ENCODE peak calls at places on chromosomes 16 and 17, in eight cellular contexts. D is GM19239, L is thoracic aorta, B is activated B cell treated with CpG ODN at 0.5 μM for 24 hours, Q is H54, W is NCI-H69, O is hippocampal formation, C is RWPE1. S is an unnamed sample.

GRCh38 chr17:17722081-17722905 is 41.0 kb downstream of the RAI1 start:
- DNase-seq in D (no peak), L (no peak), B (no peak), Q (no peak), W (peak), O (peak), C (no peak), S (no peak)

GRCh38 chr16:73280366-73280765 is 232.4 kb upstream of the ZFHX3 start:
- DNase-seq in D (no peak), L (no peak), B (no peak), Q (no peak), W (no peak), O (no peak), C (no peak), S (no peak)

GRCh38 chr17:44767493-44767892 is 8.7 kb downstream of the ADAM11 start:
- DNase-seq in D (no peak), L (no peak), B (no peak), Q (no peak), W (peak), O (no peak), C (no peak), S (no peak)

GRCh38 chr17:82658796-82659452 is 10.7 kb upstream of the WDR45B start:
- DNase-seq in D (no peak), L (no peak), B (no peak), Q (no peak), W (no peak), O (no peak), C (no peak), S (no peak)

GRCh38 chr16:57533366-57533617 is 3.1 kb downstream of the CCDC102A start:
- DNase-seq in D (no peak), L (no peak), B (peak), Q (no peak), W (no peak), O (no peak), C (no peak), S (no peak)

GRCh38 chr17:6501359-6501758 is 55.0 kb downstream of the PITPNM3 start:
- DNase-seq in D (no peak), L (no peak), B (no peak), Q (no peak), W (no peak), O (no peak), C (no peak), S (no peak)

GRCh38 chr16:11671676-11672075 is 3.4 kb downstream of the SNN start:
- DNase-seq in D (no peak), L (no peak), B (no peak), Q (no peak), W (no peak), O (no peak), C (no peak), S (no peak)

GRCh38 chr17:61126476-61127240 is 273.0 kb upstream of the TBX2 start:
- DNase-seq in D (no peak), L (no peak), B (no peak), Q (no peak), W (no peak), O (no peak), C (no peak), S (no peak)

GRCh38 chr17:73293031-73293430 is 18.8 kb downstream of the CDC42EP4 start:
- DNase-seq in D (no peak), L (no peak), B (no peak), Q (no peak), W (no peak), O (no peak), C (no peak), S (no peak)

GRCh38 chr17:60135951-60136666 is 13.7 kb upstream of the CA4 start:
- DNase-seq in D (no peak), L (no peak), B (no peak), Q (no peak), W (peak), O (no peak), C (no peak), S (no peak)

GRCh38 chr16:48220891-48221290 is 23.2 kb upstream of the LONP2 start:
- DNase-seq in D (no peak), L (no peak), B (no peak), Q (no peak), W (no peak), O (no peak), C (no peak), S (no peak)

GRCh38 chr17:83053021-83053778 is 26.2 kb upstream of the METRNL start:
- DNase-seq in D (no peak), L (no peak), B (peak), Q (no peak), W (no peak), O (no peak), C (no peak), S (no peak)

GRCh38 chr17:37177234-37177633 is 198.6 kb upstream of the C17orf78 start:
- DNase-seq in D (no peak), L (no peak), B (no peak), Q (no peak), W (peak), O (peak), C (no peak), S (no peak)

GRCh38 chr17:61282377-61282776 is 117.3 kb upstream of the TBX2 start:
- DNase-seq in D (no peak), L (no peak), B (no peak), Q (no peak), W (no peak), O (no peak), C (no peak), S (no peak)

GRCh38 chr16:85139888-85140339 is 27.6 kb upstream of the CIBAR2 start:
- DNase-seq in D (no peak), L (no peak), B (no peak), Q (no peak), W (no peak), O (no peak), C (no peak), S (no peak)

GRCh38 chr17:72030067-72030899 is 90.5 kb upstream of the SOX9 start:
- DNase-seq in D (peak), L (no peak), B (no peak), Q (peak), W (peak), O (peak), C (no peak), S (peak)